ENCODE peak calls at places on chromosomes 13 and 19, in five cellular contexts. H is EL; Y is NAMALWA; K is NCI-H1436 treated with DMSO at 0.1 percent for 48 hours; S is stimulated activated naive CD4-positive, alpha-beta T cell. P is an unnamed sample.

GRCh38 chr19:12580180-12580694 is 29.0 kb upstream of the ZNF564 start:
- DNase-seq in K (no peak), S (no peak), Y (no peak), H (peak; percentile 83), P (no peak)

GRCh38 chr19:28710278-28710677 is 502.7 kb downstream of the UQCRFS1 start:
- DNase-seq in K (peak; percentile 4), S (no peak), Y (peak; percentile 85), H (peak; percentile 69), P (peak; percentile 21)

GRCh38 chr13:48400820-48401219 is 12.1 kb downstream of the LPAR6 start:
- DNase-seq in K (no peak), H (peak; percentile 85), Y (no peak), S (no peak), P (peak; percentile 13)

GRCh38 chr13:64928704-64929499 is 2301.2 kb downstream of the PCDH9 start:
- DNase-seq in K (no peak), H (peak; percentile 80), S (no peak), Y (peak; percentile 11), P (no peak)

GRCh38 chr13:110372676-110373075 is 65.6 kb downstream of the COL4A2 start:
- DNase-seq in H (no peak), S (no peak), K (no peak), Y (no peak), P (no peak)

GRCh38 chr19:15634105-15634504 is 6.6 kb upstream of the CYP4F3 start:
- DNase-seq in Y (no peak), S (no peak), H (no peak), K (no peak), P (no peak)

GRCh38 chr13:42735011-42735410 is 46.4 kb upstream of the FAM216B start:
- DNase-seq in H (no peak), S (no peak), Y (no peak), K (no peak), P (no peak)

GRCh38 chr13:75226755-75227435 is 255.1 kb downstream of the TBC1D4 start:
- DNase-seq in S (no peak), Y (no peak), K (no peak), H (peak; percentile 91), P (no peak)

GRCh38 chr19:15403151-15403531 is 15.6 kb downstream of the AKAP8L start:
- DNase-seq in S (no peak), Y (no peak), K (no peak), H (no peak), P (no peak)

GRCh38 chr19:45115809-45116615 is 23.0 kb downstream of the PPP1R37 start:
- DNase-seq in K (no peak), Y (peak; percentile 44), S (no peak), H (no peak), P (no peak)

GRCh38 chr13:36275190-36276002 is 22.2 kb downstream of the CCDC169 start:
- DNase-seq in H (peak; percentile 51), K (no peak), Y (peak; percentile 58), S (no peak), P (no peak)

GRCh38 chr19:51830263-51830662 is 35.3 kb downstream of the FPR3 start:
- DNase-seq in S (no peak), K (no peak), H (no peak), Y (peak; percentile 19), P (no peak)

GRCh38 chr13:112928958-112929777 is 39.8 kb upstream of the MCF2L start:
- DNase-seq in Y (no peak), S (no peak), H (peak; percentile 37), K (no peak), P (no peak)

P was measured in central memory CD4-positive, alpha-beta T cell.